ENCODE peak calls at places on chromosome 1, in four cellular contexts. Z, R, D and Y are unnamed samples.

GRCh38 chr1:107949467-107950253 is 15.3 kb downstream of the VAV3 start:
- DNase-seq in Z (no peak), R (no peak), D (no peak), Y (no peak)

GRCh38 chr1:5859766-5860165 is 132.5 kb downstream of the NPHP4 start:
- DNase-seq in Z (no peak), R (no peak), D (no peak), Y (no peak)

GRCh38 chr1:94884101-94884875 is 42.6 kb downstream of the CNN3 start:
- DNase-seq in Z (no peak), R (peak; percentile 67), D (no peak), Y (no peak)

GRCh38 chr1:224266105-224266935 is 63.7 kb downstream of the NVL start:
- DNase-seq in Z (no peak), R (no peak), D (no peak), Y (no peak)

GRCh38 chr1:110596312-110596711 is 9.8 kb downstream of the KCNA2 start:
- DNase-seq in Z (no peak), R (no peak), D (no peak), Y (no peak)

GRCh38 chr1:185291647-185292046 is 25.4 kb downstream of the IVNS1ABP start:
- DNase-seq in Z (no peak), R (no peak), D (peak; percentile 22), Y (no peak)

GRCh38 chr1:108852541-108852940 is 4.4 kb downstream of the AKNAD1 start:
- DNase-seq in Z (no peak), R (peak; percentile 9), D (no peak), Y (no peak)

GRCh38 chr1:87450615-87451209 is 122.0 kb downstream of the LMO4 start:
- DNase-seq in Z (peak; percentile 21), R (no peak), D (no peak), Y (peak; percentile 10)

GRCh38 chr1:11473635-11474034 is 5.3 kb upstream of the DISP3 start:
- DNase-seq in Z (no peak), R (no peak), D (no peak), Y (no peak)

GRCh38 chr1:30662291-30662840 is 61.0 kb downstream of the MATN1 start:
- DNase-seq in Z (no peak), R (no peak), D (no peak), Y (no peak)
- H3K27ac ChIP-seq in Z (no peak overlapping the region), R (no peak overlapping the region), D (no peak overlapping the region), Y (no peak overlapping the region)

GRCh38 chr1:118945460-118945859 is 42.7 kb downstream of the TBX15 start:
- DNase-seq in Z (no peak), R (no peak), D (no peak), Y (no peak)
- H3K27ac ChIP-seq in Z (no peak overlapping the region), R (no peak overlapping the region), D (no peak overlapping the region), Y (no peak overlapping the region)

GRCh38 chr1:226121049-226121586 is 58.6 kb downstream of the H3-3A start:
- DNase-seq in Z (no peak), R (no peak), D (no peak), Y (no peak)

GRCh38 chr1:226123212-226123560 is 60.7 kb downstream of the H3-3A start:
- DNase-seq in Z (no peak), R (no peak), D (no peak), Y (no peak)

GRCh38 chr1:226123591-226124471 is 61.3 kb downstream of the H3-3A start:
- DNase-seq in Z (no peak), R (no peak), D (no peak), Y (no peak)

GRCh38 chr1:226120398-226120797 is 57.9 kb downstream of the H3-3A start:
- DNase-seq in Z (no peak), R (no peak), D (no peak), Y (no peak)

GRCh38 chr1:226121587-226122400 is 59.3 kb downstream of the H3-3A start:
- DNase-seq in Z (peak; percentile 67), R (peak; percentile 32), D (peak; percentile 37), Y (peak; percentile 66)
- H3K27ac ChIP-seq in Z (peak overlapping the region; percentile 90), R (no peak overlapping the region), D (peak overlapping the region; percentile 44), Y (peak overlapping the region; percentile 77)

GRCh38 chr1:64488862-64489261 is 18.9 kb downstream of the CACHD1 start:
- DNase-seq in Z (no peak), R (no peak), D (no peak), Y (no peak)

GRCh38 chr1:64493864-64494263 is 23.9 kb downstream of the CACHD1 start:
- DNase-seq in Z (no peak), R (no peak), D (no peak), Y (no peak)

GRCh38 chr1:64487061-64487460 is 17.1 kb downstream of the CACHD1 start:
- DNase-seq in Z (no peak), R (no peak), D (no peak), Y (no peak)

GRCh38 chr1:64489707-64490106 is 19.8 kb downstream of the CACHD1 start:
- DNase-seq in Z (no peak), R (no peak), D (no peak), Y (no peak)

DNA sequence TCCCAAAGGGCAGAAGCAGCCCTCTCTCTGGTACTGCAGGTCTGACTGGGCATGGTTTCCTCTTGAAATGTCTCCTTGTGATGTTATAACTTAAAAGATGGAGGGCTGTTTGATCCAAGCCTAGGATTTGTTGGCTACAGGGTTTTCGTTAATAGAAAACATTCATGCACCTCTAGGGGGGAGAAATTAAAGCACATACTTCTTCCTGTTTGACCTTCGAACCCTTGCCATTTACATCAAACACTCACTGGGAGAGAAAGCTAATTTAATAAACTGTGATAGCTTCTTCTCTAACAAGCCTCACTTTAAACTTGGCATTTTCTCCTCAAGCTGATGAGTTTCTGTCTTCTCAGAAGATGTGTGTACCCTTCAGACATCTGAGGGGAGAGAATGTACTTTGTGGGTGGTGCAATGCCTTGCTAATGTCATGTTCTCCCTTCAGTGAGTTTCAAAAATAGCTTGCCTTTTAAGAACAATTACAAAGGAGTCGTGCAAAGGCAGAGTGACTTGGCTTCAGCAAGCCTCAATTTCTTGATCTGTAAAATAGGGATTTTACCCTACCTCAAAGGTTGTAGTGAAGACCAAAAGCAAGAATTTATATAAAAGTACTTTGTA is 20.4 kb downstream of the CACHD1 start:
- DNase-seq in Z (no peak), R (no peak), D (no peak), Y (no peak)
- H3K27ac ChIP-seq in Z (no peak overlapping the region), R (no peak overlapping the region), D (no peak overlapping the region), Y (no peak overlapping the region)

GRCh38 chr1:155759966-155760630 is 71.2 kb downstream of the DAP3 start:
- DNase-seq in Z (no peak), R (no peak), D (no peak), Y (no peak)

GRCh38 chr1:155761746-155762400 is 73.0 kb downstream of the DAP3 start:
- DNase-seq in Z (no peak), R (no peak), D (no peak), Y (no peak)

GRCh38 chr1:155760751-155761475 is 72.0 kb downstream of the DAP3 start:
- DNase-seq in Z (no peak), R (no peak), D (no peak), Y (no peak)
- H3K27ac ChIP-seq in Z (no peak overlapping the region), R (no peak overlapping the region), D (no peak overlapping the region), Y (no peak overlapping the region)

GRCh38 chr1:179127163-179127895 is 45.5 kb downstream of the TOR3A start:
- DNase-seq in Z (no peak), R (peak; percentile 39), D (no peak), Y (no peak)
- H3K27ac ChIP-seq in Z (no peak overlapping the region), R (peak overlapping the region; percentile 46), D (peak overlapping the region; percentile 58), Y (no peak overlapping the region)

DNA sequence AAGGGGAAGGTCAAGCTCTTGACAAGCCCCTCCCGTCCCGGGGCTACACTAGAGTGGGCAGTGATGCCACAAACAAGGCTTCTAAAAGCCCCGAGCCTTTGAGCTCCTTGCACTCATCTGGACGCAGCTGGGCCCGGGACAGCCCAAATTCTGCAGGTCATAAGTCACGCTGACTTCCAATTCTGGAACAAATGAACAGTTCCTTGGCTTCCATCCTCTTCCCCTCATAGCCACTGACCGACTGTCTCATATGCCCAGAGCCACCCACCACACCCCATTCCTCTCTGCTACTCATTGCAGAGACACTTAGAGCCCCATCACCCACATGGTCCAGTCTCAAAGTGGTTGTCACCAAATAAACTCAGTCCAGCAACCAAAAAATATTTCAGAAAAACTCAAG is 32.8 kb upstream of the PRELP start:
- DNase-seq in Z (no peak), R (no peak), D (peak; percentile 49), Y (no peak)
- H3K27ac ChIP-seq in Z (no peak overlapping the region), R (no peak overlapping the region), D (peak overlapping the region; percentile 85), Y (no peak overlapping the region)

GRCh38 chr1:55632058-55632457 is 416.9 kb upstream of the USP24 start:
- DNase-seq in Z (peak; percentile 35), R (peak; percentile 76), D (no peak), Y (no peak)
- H3K27ac ChIP-seq in Z (peak overlapping the region; percentile 67), R (peak overlapping the region; percentile 63), D (peak overlapping the region; percentile 85), Y (no peak overlapping the region)

DNA sequence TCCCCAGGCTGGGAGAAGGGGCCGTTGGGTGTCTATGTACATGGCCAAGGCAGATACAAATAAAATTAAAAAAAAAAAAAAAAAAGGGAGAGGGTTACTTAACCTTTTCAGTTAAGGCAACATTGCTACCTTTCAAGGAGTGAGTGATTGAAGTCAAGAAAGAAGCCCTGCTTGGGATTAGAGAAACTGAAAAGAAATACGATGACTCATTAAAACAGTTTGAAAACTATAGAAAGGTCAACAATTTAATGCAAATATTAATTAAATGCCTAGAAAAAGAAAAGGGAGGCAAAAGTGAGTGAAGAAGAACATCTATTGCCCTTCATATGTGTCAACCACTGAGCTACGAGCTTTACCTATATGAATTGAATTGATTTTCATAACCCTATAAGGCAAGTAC is 69.5 kb downstream of the TM2D1 start:
- DNase-seq in Z (no peak), R (no peak), D (no peak), Y (no peak)
- H3K27ac ChIP-seq in Z (no peak overlapping the region), R (no peak overlapping the region), D (no peak overlapping the region), Y (no peak overlapping the region)

GRCh38 chr1:237393632-237394031 is 351.6 kb downstream of the RYR2 start:
- DNase-seq in Z (no peak), R (no peak), D (no peak), Y (no peak)

GRCh38 chr1:237398751-237399150 is 356.8 kb downstream of the RYR2 start:
- DNase-seq in Z (no peak), R (no peak), D (no peak), Y (no peak)

GRCh38 chr1:237390798-237391197 is 348.8 kb downstream of the RYR2 start:
- DNase-seq in Z (no peak), R (peak; percentile 45), D (no peak), Y (no peak)

GRCh38 chr1:237394263-237394662 is 352.3 kb downstream of the RYR2 start:
- DNase-seq in Z (no peak), R (no peak), D (no peak), Y (no peak)
- H3K27ac ChIP-seq in Z (no peak overlapping the region), R (no peak overlapping the region), D (no peak overlapping the region), Y (no peak overlapping the region)